ENCODE peak calls at places on chromosomes 2 and 18, in five cellular contexts. One of them, this sample, is unnamed.
A peak's percentile ranks its signal among the peaks of the same experiment; 100 is the strongest.

GRCh38 chr18:50441518-50441917 is 66.7 kb downstream of the SKA1 start:
- DNase-seq in ovary: no peak
- DNase-seq in GM06990: no peak
- DNase-seq in coronary artery: no peak
- DNase-seq in NB4: no peak
- DNase-seq in this sample: no peak

GRCh38 chr18:66695281-66695680 is 91.4 kb upstream of the CDH19 start:
- DNase-seq in NB4: no peak
- DNase-seq in ovary: no peak
- DNase-seq in coronary artery: no peak
- DNase-seq in GM06990: no peak
- DNase-seq in this sample: no peak

GRCh38 chr2:30763151-30763660 is 44.0 kb downstream of the CAPN13 start:
- DNase-seq in ovary: no peak
- DNase-seq in coronary artery: no peak
- DNase-seq in NB4: no peak
- DNase-seq in GM06990: no peak
- DNase-seq in this sample: no peak

GRCh38 chr2:237540823-237541222 is 25.6 kb upstream of the PRLH start:
- DNase-seq in coronary artery: no peak
- DNase-seq in ovary: peak; percentile 87
- DNase-seq in GM06990: no peak
- DNase-seq in NB4: peak; percentile 15
- DNase-seq in this sample: no peak

GRCh38 chr2:119721462-119721861 is 38.3 kb upstream of the PTPN4 start:
- DNase-seq in GM06990: no peak
- DNase-seq in NB4: no peak
- DNase-seq in ovary: no peak
- DNase-seq in coronary artery: no peak
- DNase-seq in this sample: no peak

GRCh38 chr2:86170449-86170848 is 24.8 kb downstream of the IMMT start:
- DNase-seq in GM06990: no peak
- DNase-seq in ovary: no peak
- DNase-seq in coronary artery: no peak
- DNase-seq in NB4: no peak
- DNase-seq in this sample: no peak

GRCh38 chr18:37362158-37362890 is 203.3 kb downstream of the CELF4 start:
- DNase-seq in GM06990: no peak
- DNase-seq in ovary: no peak
- DNase-seq in NB4: no peak
- DNase-seq in coronary artery: no peak
- DNase-seq in this sample: no peak

GRCh38 chr2:134206573-134206972 is 47.3 kb upstream of the MGAT5 start:
- DNase-seq in ovary: no peak
- DNase-seq in NB4: no peak
- DNase-seq in GM06990: no peak
- DNase-seq in coronary artery: no peak
- DNase-seq in this sample: no peak

GRCh38 chr2:47226124-47227040 is 71.3 kb upstream of the STPG4 start:
- DNase-seq in NB4: no peak
- DNase-seq in ovary: no peak
- DNase-seq in coronary artery: no peak
- DNase-seq in GM06990: no peak
- DNase-seq in this sample: no peak

GRCh38 chr2:71882949-71883472 is 264.7 kb downstream of the CYP26B1 start:
- DNase-seq in NB4: peak; percentile 96
- DNase-seq in GM06990: no peak
- DNase-seq in coronary artery: peak; percentile 84
- DNase-seq in ovary: peak; percentile 31
- DNase-seq in this sample: no peak

GRCh38 chr18:63881851-63882250 is 5.7 kb upstream of the SERPINB2 start:
- DNase-seq in NB4: no peak
- DNase-seq in coronary artery: no peak
- DNase-seq in ovary: no peak
- DNase-seq in GM06990: no peak
- DNase-seq in this sample: no peak

GRCh38 chr2:44362207-44363015 is 664 bp downstream of the CAMKMT start:
- DNase-seq in ovary: peak; percentile 36
- DNase-seq in coronary artery: peak; percentile 77
- DNase-seq in NB4: peak; percentile 75
- DNase-seq in GM06990: no peak
- DNase-seq in this sample: peak; percentile 12

GRCh38 chr2:241775223-241776177 is 1.1 kb upstream of the GAL3ST2 start:
- DNase-seq in ovary: peak; percentile 15
- DNase-seq in GM06990: no peak
- DNase-seq in NB4: no peak
- DNase-seq in coronary artery: peak; percentile 66
- DNase-seq in this sample: no peak

GRCh38 chr2:235541838-235542549 is 48.2 kb downstream of the AGAP1 start:
- DNase-seq in coronary artery: no peak
- DNase-seq in GM06990: no peak
- DNase-seq in NB4: no peak
- DNase-seq in ovary: no peak
- DNase-seq in this sample: no peak

GRCh38 chr2:16104345-16105177 is 164.2 kb downstream of the MYCN start:
- DNase-seq in NB4: no peak
- DNase-seq in ovary: no peak
- DNase-seq in GM06990: no peak
- DNase-seq in coronary artery: no peak
- DNase-seq in this sample: no peak

GRCh38 chr2:217248312-217248935 is 388.6 kb upstream of the TNP1 start:
- DNase-seq in GM06990: no peak
- DNase-seq in NB4: peak; percentile 78
- DNase-seq in coronary artery: peak; percentile 81
- DNase-seq in ovary: peak; percentile 83
- DNase-seq in this sample: peak; percentile 27

GRCh38 chr18:9823805-9824473 is 61.8 kb upstream of the TXNDC2 start:
- DNase-seq in coronary artery: no peak
- DNase-seq in GM06990: no peak
- DNase-seq in NB4: no peak
- DNase-seq in ovary: no peak
- DNase-seq in this sample: no peak

GRCh38 chr2:890791-891190 is 59.9 kb upstream of the SNTG2 start:
- DNase-seq in NB4: no peak
- DNase-seq in coronary artery: no peak
- DNase-seq in ovary: no peak
- DNase-seq in GM06990: no peak
- DNase-seq in this sample: no peak

GRCh38 chr2:127700527-127701192 is 637 bp upstream of the SFT2D3 start:
- DNase-seq in NB4: peak; percentile 57
- DNase-seq in coronary artery: no peak
- DNase-seq in ovary: peak; percentile 34
- DNase-seq in GM06990: peak; percentile 85
- DNase-seq in this sample: peak; percentile 92

GRCh38 chr2:85662899-85663683 is 4.9 kb downstream of the SFTPB start:
- DNase-seq in GM06990: no peak
- DNase-seq in ovary: peak; percentile 64
- DNase-seq in coronary artery: no peak
- DNase-seq in NB4: peak; percentile 39
- DNase-seq in this sample: no peak

GRCh38 chr2:28904295-28904694 is 9.8 kb downstream of the WDR43 start:
- DNase-seq in coronary artery: no peak
- DNase-seq in GM06990: no peak
- DNase-seq in NB4: no peak
- DNase-seq in ovary: no peak
- DNase-seq in this sample: no peak

GRCh38 chr2:74512744-74513604 is 1.3 kb upstream of the TLX2 start:
- DNase-seq in GM06990: no peak
- DNase-seq in coronary artery: no peak
- DNase-seq in ovary: no peak
- DNase-seq in NB4: no peak
- DNase-seq in this sample: no peak

GRCh38 chr2:106521016-106521415 is 33.9 kb downstream of the CD8B2 start:
- DNase-seq in ovary: no peak
- DNase-seq in NB4: no peak
- DNase-seq in GM06990: no peak
- DNase-seq in coronary artery: no peak
- DNase-seq in this sample: no peak

GRCh38 chr2:59993721-59994120 is 559.7 kb downstream of the BCL11A start:
- DNase-seq in NB4: peak; percentile 34
- DNase-seq in ovary: no peak
- DNase-seq in coronary artery: no peak
- DNase-seq in GM06990: no peak
- DNase-seq in this sample: no peak

GRCh38 chr2:234279646-234280045 is 217.2 kb downstream of the ARL4C start:
- DNase-seq in GM06990: no peak
- DNase-seq in coronary artery: no peak
- DNase-seq in ovary: no peak
- DNase-seq in NB4: no peak
- DNase-seq in this sample: no peak

GRCh38 chr2:2850218-2850850 is 519.3 kb upstream of the MYT1L start:
- DNase-seq in NB4: no peak
- DNase-seq in ovary: no peak
- DNase-seq in coronary artery: no peak
- DNase-seq in GM06990: no peak
- DNase-seq in this sample: no peak

DNA sequence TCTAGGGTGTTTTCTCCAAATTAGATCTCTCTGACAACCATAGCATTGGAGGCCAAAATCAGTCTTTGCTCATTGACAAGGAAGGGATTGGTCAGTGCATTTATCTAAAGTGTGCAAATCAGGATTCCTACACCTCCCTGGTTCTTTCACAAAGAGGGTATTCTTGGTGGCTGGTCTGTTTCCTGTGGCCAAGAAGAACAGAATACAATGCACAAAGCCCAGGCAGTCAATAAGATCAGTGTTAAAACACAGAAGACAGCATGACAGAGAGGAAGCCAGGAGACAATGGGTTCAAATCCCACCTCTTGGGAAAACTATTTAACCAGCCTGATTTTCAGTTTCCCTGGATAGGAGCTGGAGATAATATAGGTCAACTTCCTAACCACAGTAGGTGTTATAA is 46.1 kb upstream of the THOC1 start:
- DNase-seq in coronary artery: no peak
- DNase-seq in GM06990: no peak
- DNase-seq in ovary: no peak
- DNase-seq in NB4: no peak
- DNase-seq in this sample: no peak
- TF ChIP-seq CTCF in coronary artery: no peak
- TF ChIP-seq CTCF in GM06990: no peak
- TF ChIP-seq CTCF in ovary: no peak
- TF ChIP-seq CTCF in NB4: no peak
- TF ChIP-seq CTCF in this sample: no peak

GRCh38 chr2:230939066-230939591 is 14.1 kb upstream of the GPR55 start:
- DNase-seq in GM06990: no peak
- DNase-seq in NB4: no peak
- DNase-seq in coronary artery: peak; percentile 33
- DNase-seq in ovary: no peak
- DNase-seq in this sample: no peak

GRCh38 chr2:230939691-230940475 is 14.8 kb upstream of the GPR55 start:
- DNase-seq in NB4: no peak
- DNase-seq in GM06990: no peak
- DNase-seq in coronary artery: peak; percentile 65
- DNase-seq in ovary: no peak
- DNase-seq in this sample: no peak

GRCh38 chr2:230938098-230938497 is 13.1 kb upstream of the GPR55 start:
- DNase-seq in GM06990: no peak
- DNase-seq in NB4: no peak
- DNase-seq in ovary: no peak
- DNase-seq in coronary artery: no peak
- DNase-seq in this sample: no peak

GRCh38 chr2:230937362-230937761 is 12.3 kb upstream of the GPR55 start:
- DNase-seq in coronary artery: peak; percentile 11
- DNase-seq in NB4: no peak
- DNase-seq in GM06990: no peak
- DNase-seq in ovary: no peak
- DNase-seq in this sample: no peak

GRCh38 chr2:230938516-230939065 is 13.5 kb upstream of the GPR55 start:
- DNase-seq in NB4: no peak
- DNase-seq in ovary: no peak
- DNase-seq in coronary artery: peak; percentile 38
- DNase-seq in GM06990: no peak
- DNase-seq in this sample: no peak
- TF ChIP-seq CTCF in NB4: no peak
- TF ChIP-seq CTCF in ovary: no peak
- TF ChIP-seq CTCF in coronary artery: no peak
- TF ChIP-seq CTCF in GM06990: no peak
- TF ChIP-seq CTCF in this sample: no peak

GRCh38 chr18:48741866-48742265 is 203.0 kb downstream of the CTIF start:
- DNase-seq in ovary: no peak
- DNase-seq in NB4: no peak
- DNase-seq in coronary artery: no peak
- DNase-seq in GM06990: no peak
- DNase-seq in this sample: no peak
- TF ChIP-seq CTCF in ovary: no peak
- TF ChIP-seq CTCF in NB4: no peak
- TF ChIP-seq CTCF in coronary artery: no peak
- TF ChIP-seq CTCF in GM06990: no peak
- TF ChIP-seq CTCF in this sample: no peak

GRCh38 chr2:204272089-204272488 is 273.2 kb upstream of the PARD3B start:
- DNase-seq in coronary artery: no peak
- DNase-seq in ovary: no peak
- DNase-seq in NB4: no peak
- DNase-seq in GM06990: no peak
- DNase-seq in this sample: no peak

GRCh38 chr2:204264746-204265145 is 280.5 kb upstream of the PARD3B start:
- DNase-seq in ovary: no peak
- DNase-seq in coronary artery: no peak
- DNase-seq in NB4: no peak
- DNase-seq in GM06990: no peak
- DNase-seq in this sample: no peak

GRCh38 chr2:204268971-204269370 is 276.3 kb upstream of the PARD3B start:
- DNase-seq in NB4: no peak
- DNase-seq in coronary artery: no peak
- DNase-seq in ovary: no peak
- DNase-seq in GM06990: no peak
- DNase-seq in this sample: no peak

GRCh38 chr2:204265701-204266310 is 279.5 kb upstream of the PARD3B start:
- DNase-seq in GM06990: no peak
- DNase-seq in coronary artery: no peak
- DNase-seq in ovary: no peak
- DNase-seq in NB4: no peak
- DNase-seq in this sample: no peak

GRCh38 chr2:204268458-204268857 is 276.8 kb upstream of the PARD3B start:
- DNase-seq in NB4: no peak
- DNase-seq in coronary artery: no peak
- DNase-seq in GM06990: no peak
- DNase-seq in ovary: no peak
- DNase-seq in this sample: no peak
- TF ChIP-seq CTCF in NB4: no peak
- TF ChIP-seq CTCF in coronary artery: no peak
- TF ChIP-seq CTCF in GM06990: no peak
- TF ChIP-seq CTCF in ovary: no peak
- TF ChIP-seq CTCF in this sample: no peak

DNA sequence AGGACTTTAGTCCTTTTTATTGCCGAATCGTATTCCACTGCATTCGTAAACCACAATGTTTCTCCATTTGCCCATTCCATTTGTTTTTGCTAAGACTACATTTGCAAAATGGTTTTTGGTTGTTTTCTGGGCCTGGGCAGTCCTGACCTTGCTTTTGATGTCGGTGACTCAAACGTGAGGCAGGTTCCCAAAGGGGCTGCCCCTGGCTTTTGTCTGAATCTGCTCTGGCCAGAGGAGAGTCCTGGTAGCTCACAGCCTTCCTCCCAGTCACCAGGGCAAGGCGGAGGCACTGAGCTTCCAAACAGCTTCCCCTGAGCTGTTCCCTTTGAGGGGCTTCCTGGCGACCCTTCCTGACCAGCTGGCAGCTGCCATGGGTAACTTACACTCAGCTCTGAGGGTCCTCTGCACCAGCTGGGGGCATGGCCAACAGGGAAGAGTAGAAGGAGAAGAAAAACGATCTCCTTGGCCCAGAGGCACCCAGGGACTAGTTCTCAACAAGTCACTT is 47.8 kb downstream of the EDAR start:
- DNase-seq in ovary: no peak
- DNase-seq in GM06990: no peak
- DNase-seq in coronary artery: no peak
- DNase-seq in NB4: no peak
- DNase-seq in this sample: no peak
- TF ChIP-seq CTCF in ovary: no peak
- TF ChIP-seq CTCF in GM06990: no peak
- TF ChIP-seq CTCF in coronary artery: no peak
- TF ChIP-seq CTCF in NB4: no peak
- TF ChIP-seq CTCF in this sample: no peak

This sample was measured in GM12864.